ENCODE peak calls at places on chromosome 5, in nine cellular contexts. W is dermis blood vessel endothelial cell; V is activated CD8-positive, alpha-beta memory T cell treated with anti-CD3 and anti-CD28 coated beads for 48 hours; G is left colon; T is NCI-H510A treated with DMSO at 0.1 percent for 48 hours; I is stimulated activated CD8-positive, alpha-beta memory T cell treated with anti-CD3 and anti-CD28 coated beads, Interleukin-15, amount 100 ng/mL, for 24 hours; K is HFF-Myc; L is effector memory CD8-positive, alpha-beta T cell; U is germinal center. D is an unnamed sample.

GRCh38 chr5:32131604-32132003 is 42.5 kb downstream of the GOLPH3 start:
- DNase-seq in W (no peak), V (no peak), G (no peak), T (no peak), I (no peak), K (no peak), L (no peak), U (no peak), D (no peak)

GRCh38 chr5:77390795-77391194 is 101.3 kb downstream of the WDR41 start:
- DNase-seq in W (no peak), V (no peak), G (no peak), T (no peak), I (no peak), K (no peak), L (no peak), U (no peak), D (no peak)

GRCh38 chr5:34026089-34026761 is 16.8 kb downstream of the C1QTNF3 start:
- DNase-seq in W (no peak), V (no peak), G (no peak), T (no peak), I (no peak), K (no peak), L (no peak), U (no peak), D (no peak)

GRCh38 chr5:126368239-126368812 is 54.9 kb upstream of the GRAMD2B start:
- DNase-seq in W (no peak), V (no peak), G (no peak), T (no peak), I (no peak), K (no peak), L (no peak), U (no peak), D (no peak)

GRCh38 chr5:24816206-24816605 is 171.4 kb upstream of the CDH10 start:
- DNase-seq in W (no peak), V (no peak), G (no peak), T (no peak), I (no peak), K (no peak), L (no peak), U (no peak), D (no peak)

GRCh38 chr5:93454896-93455295 is 126.1 kb downstream of the NR2F1-AS1 start:
- DNase-seq in W (no peak), V (no peak), G (no peak), T (no peak), I (no peak), K (no peak), L (no peak), U (no peak), D (no peak)

GRCh38 chr5:127849436-127849835 is 146.2 kb downstream of the CCDC192 start:
- DNase-seq in W (no peak), V (no peak), G (no peak), T (no peak), I (no peak), K (no peak), L (no peak), U (no peak), D (no peak)

GRCh38 chr5:52582313-52582712 is 205.4 kb upstream of the ITGA1 start:
- DNase-seq in W (no peak), V (no peak), G (no peak), T (no peak), I (no peak), K (no peak), L (no peak), U (no peak), D (no peak)

GRCh38 chr5:143248391-143248790 is 155.1 kb downstream of the NR3C1 start:
- DNase-seq in W (no peak), V (no peak), G (no peak), T (no peak), I (no peak), K (no peak), L (no peak), U (no peak), D (no peak)

GRCh38 chr5:3004361-3005080 is 253.0 kb upstream of the IRX2 start:
- DNase-seq in W (no peak), V (no peak), G (no peak), T (no peak), I (no peak), K (no peak), L (no peak), U (no peak), D (no peak)

GRCh38 chr5:122150128-122150685 is 20.9 kb downstream of the ZNF474 start:
- DNase-seq in W (no peak), V (no peak), G (no peak), T (no peak), I (no peak), K (no peak), L (no peak), U (no peak), D (no peak)

GRCh38 chr5:3180610-3181009 is 415.0 kb upstream of the IRX1 start:
- DNase-seq in W (no peak), V (no peak), G (no peak), T (no peak), I (no peak), K (no peak), L (no peak), U (no peak), D (no peak)

GRCh38 chr5:177605078-177605477 is 5.1 kb downstream of the B4GALT7 start:
- DNase-seq in W (no peak), V (no peak), G (peak), T (no peak), I (no peak), K (no peak), L (no peak), U (no peak), D (no peak)

GRCh38 chr5:36209664-36210063 is 32.1 kb downstream of the NADK2 start:
- DNase-seq in W (peak), V (no peak), G (no peak), T (no peak), I (no peak), K (no peak), L (no peak), U (no peak), D (no peak)

GRCh38 chr5:41869150-41869738 is 981 bp downstream of the OXCT1 start:
- DNase-seq in W (peak), V (no peak), G (no peak), T (peak), I (no peak), K (no peak), L (peak), U (no peak), D (peak)

GRCh38 chr5:65198777-65199120 is 283.0 kb downstream of the ADAMTS6 start:
- DNase-seq in W (peak), V (no peak), G (no peak), T (no peak), I (no peak), K (peak), L (no peak), U (no peak), D (no peak)

GRCh38 chr5:147887026-147887627 is 8.6 kb downstream of the SCGB3A2 start:
- DNase-seq in W (peak), V (no peak), G (no peak), T (peak), I (no peak), K (no peak), L (no peak), U (no peak), D (no peak)

GRCh38 chr5:103218164-103218563 is 40.4 kb upstream of the MACIR start:
- DNase-seq in W (peak), V (no peak), G (no peak), T (no peak), I (no peak), K (no peak), L (no peak), U (no peak), D (no peak)

GRCh38 chr5:128436825-128437224 is 101.2 kb downstream of the FBN2 start:
- DNase-seq in W (no peak), V (no peak), G (no peak), T (no peak), I (no peak), K (peak), L (no peak), U (no peak), D (no peak)

GRCh38 chr5:75566710-75567309 is 44.4 kb upstream of the ANKDD1B start:
- DNase-seq in W (peak), V (peak), G (no peak), T (no peak), I (peak), K (peak), L (no peak), U (peak), D (no peak)

GRCh38 chr5:173472164-173472563 is 143.9 kb upstream of the STC2 start:
- DNase-seq in W (peak), V (no peak), G (peak), T (no peak), I (no peak), K (peak), L (no peak), U (no peak), D (no peak)

GRCh38 chr5:160312139-160312959 is at the start of gene CCNJL:
- DNase-seq in W (peak), V (no peak), G (peak), T (peak), I (no peak), K (no peak), L (no peak), U (peak), D (no peak)

GRCh38 chr5:58628626-58629025 is 45.8 kb downstream of the RAB3C start:
- DNase-seq in W (peak), V (no peak), G (no peak), T (no peak), I (no peak), K (no peak), L (no peak), U (no peak), D (no peak)

GRCh38 chr5:168142402-168142801 is 149.0 kb upstream of the WWC1 start:
- DNase-seq in W (no peak), V (no peak), G (no peak), T (no peak), I (no peak), K (no peak), L (no peak), U (no peak), D (no peak)

GRCh38 chr5:57581222-57581621 is 98.6 kb upstream of the ACTBL2 start:
- DNase-seq in W (no peak), V (no peak), G (no peak), T (no peak), I (no peak), K (no peak), L (no peak), U (no peak), D (no peak)

GRCh38 chr5:132010645-132011560 is 555 bp downstream of the ACSL6 start:
- DNase-seq in W (no peak), V (no peak), G (peak), T (no peak), I (no peak), K (no peak), L (no peak), U (no peak), D (no peak)

GRCh38 chr5:32030686-32031478 is 143.2 kb downstream of the GOLPH3 start:
- DNase-seq in W (peak), V (no peak), G (no peak), T (no peak), I (no peak), K (no peak), L (no peak), U (no peak), D (no peak)

GRCh38 chr5:67115804-67116203 is 80.8 kb downstream of the CD180 start:
- DNase-seq in W (no peak), V (no peak), G (no peak), T (no peak), I (no peak), K (no peak), L (no peak), U (no peak), D (no peak)

GRCh38 chr5:167030500-167031120 is 1260.8 kb upstream of the WWC1 start:
- DNase-seq in W (peak), V (no peak), G (no peak), T (no peak), I (no peak), K (no peak), L (no peak), U (no peak), D (no peak)

GRCh38 chr5:148666353-148666752 is 12.0 kb upstream of the HTR4 start:
- DNase-seq in W (peak), V (no peak), G (no peak), T (no peak), I (no peak), K (no peak), L (no peak), U (no peak), D (no peak)

GRCh38 chr5:175202461-175203065 is 241.4 kb downstream of the DRD1 start:
- DNase-seq in W (no peak), V (no peak), G (no peak), T (peak), I (no peak), K (no peak), L (no peak), U (no peak), D (no peak)

GRCh38 chr5:7541898-7542297 is 146.0 kb downstream of the ADCY2 start:
- DNase-seq in W (no peak), V (no peak), G (no peak), T (no peak), I (no peak), K (no peak), L (no peak), U (no peak), D (no peak)

GRCh38 chr5:168357881-168358280 is 66.4 kb downstream of the WWC1 start:
- DNase-seq in W (no peak), V (no peak), G (no peak), T (no peak), I (no peak), K (no peak), L (no peak), U (no peak), D (no peak)

GRCh38 chr5:96344678-96345612 is 88.1 kb downstream of the PCSK1 start:
- DNase-seq in W (peak), V (no peak), G (no peak), T (peak), I (no peak), K (peak), L (peak), U (no peak), D (no peak)

GRCh38 chr5:54403121-54403520 is 52.4 kb upstream of the HSPB3 start:
- DNase-seq in W (no peak), V (no peak), G (no peak), T (no peak), I (no peak), K (no peak), L (no peak), U (no peak), D (no peak)

GRCh38 chr5:172638209-172638768 is 2.8 kb upstream of the NEURL1B start:
- DNase-seq in W (no peak), V (no peak), G (peak), T (peak), I (no peak), K (no peak), L (no peak), U (no peak), D (no peak)

GRCh38 chr5:91188755-91189154 is 194.4 kb downstream of the ARRDC3 start:
- DNase-seq in W (no peak), V (no peak), G (no peak), T (no peak), I (no peak), K (no peak), L (no peak), U (no peak), D (no peak)